ENCODE peak calls at places on chromosomes 1 and 21, in five cellular contexts. K is brain microvascular endothelial cell, W is RWPE1, V is cardiac fibroblast, G is MM.1S. L is an unnamed sample.
A peak's percentile ranks its signal among the peaks of the same experiment; 100 is the strongest.

GRCh38 chr1:164561007-164561406 is 2.0 kb downstream of the PBX1 start:
- DNase-seq in K (no peak), W (no peak), V (peak; percentile 52), G (no peak), L (no peak)

GRCh38 chr1:205834751-205835150 is 15.2 kb downstream of the PM20D1 start:
- DNase-seq in K (no peak), W (no peak), V (no peak), G (no peak), L (no peak)

GRCh38 chr1:242184955-242185354 is 186.1 kb upstream of the MAP1LC3C start:
- DNase-seq in K (no peak), W (no peak), V (no peak), G (no peak), L (no peak)

GRCh38 chr21:30033441-30033840 is 93.6 kb upstream of the GRIK1 start:
- DNase-seq in K (no peak), W (no peak), V (no peak), G (no peak), L (no peak)

GRCh38 chr1:145740269-145740668 is 21.0 kb downstream of the CD160 start:
- DNase-seq in K (peak; percentile 24), W (no peak), V (peak; percentile 51), G (no peak), L (no peak)

GRCh38 chr1:234722904-234723588 is 113.1 kb upstream of the IRF2BP2 start:
- DNase-seq in K (peak; percentile 88), W (peak; percentile 94), V (peak; percentile 97), G (no peak), L (no peak)

GRCh38 chr1:244322791-244323521 is 128.8 kb downstream of the ADSS2 start:
- DNase-seq in K (peak; percentile 95), W (peak; percentile 88), V (peak; percentile 99), G (no peak), L (no peak)

GRCh38 chr1:234782057-234782800 is 172.3 kb upstream of the IRF2BP2 start:
- DNase-seq in K (no peak), W (no peak), V (no peak), G (no peak), L (no peak)

GRCh38 chr1:167230437-167230836 is 9.8 kb downstream of the POU2F1 start:
- DNase-seq in K (no peak), W (no peak), V (no peak), G (no peak), L (no peak)

GRCh38 chr1:230327892-230328284 is 98.2 kb downstream of the PGBD5 start:
- DNase-seq in K (peak; percentile 14), W (peak; percentile 65), V (peak; percentile 27), G (no peak), L (peak; percentile 65)

GRCh38 chr1:11985851-11986250 is 5.6 kb downstream of the MFN2 start:
- DNase-seq in K (peak; percentile 89), W (no peak), V (peak; percentile 84), G (no peak), L (no peak)

GRCh38 chr1:111570781-111571181 is 48.8 kb upstream of the RAP1A start:
- DNase-seq in K (no peak), W (no peak), V (peak; percentile 42), G (no peak), L (peak; percentile 38)

GRCh38 chr1:55531644-55532043 is 316.5 kb upstream of the USP24 start:
- DNase-seq in K (no peak), W (no peak), V (peak; percentile 60), G (no peak), L (no peak)

GRCh38 chr21:46007498-46007868 is 25.9 kb downstream of the COL6A1 start:
- DNase-seq in K (no peak), W (no peak), V (no peak), G (no peak), L (no peak)

GRCh38 chr1:2896824-2897223 is 95.3 kb upstream of the TTC34 start:
- DNase-seq in K (no peak), W (no peak), V (no peak), G (no peak), L (no peak)

GRCh38 chr1:17207966-17208418 is 3.1 kb downstream of the PADI1 start:
- DNase-seq in K (peak; percentile 69), W (peak; percentile 92), V (peak; percentile 90), G (no peak), L (peak; percentile 81)

GRCh38 chr1:121558514-121558913 is 373.7 kb downstream of the SRGAP2C start:
- DNase-seq in K (peak; percentile 73), W (peak; percentile 38), V (peak; percentile 96), G (no peak), L (no peak)

GRCh38 chr1:108747898-108748297 is 1.4 kb downstream of the STXBP3 start:
- DNase-seq in K (no peak), W (no peak), V (no peak), G (no peak), L (no peak)
- TF ChIP-seq CTCF in K (no peak), W (no peak), V (no peak), G (no peak), L (no peak)

GRCh38 chr1:27001570-27002360 is 8.3 kb downstream of the TRNP1 start:
- DNase-seq in K (no peak), W (no peak), V (no peak), G (no peak), L (no peak)
- TF ChIP-seq CTCF in K (no peak), W (no peak), V (no peak), G (no peak), L (no peak)

DNA sequence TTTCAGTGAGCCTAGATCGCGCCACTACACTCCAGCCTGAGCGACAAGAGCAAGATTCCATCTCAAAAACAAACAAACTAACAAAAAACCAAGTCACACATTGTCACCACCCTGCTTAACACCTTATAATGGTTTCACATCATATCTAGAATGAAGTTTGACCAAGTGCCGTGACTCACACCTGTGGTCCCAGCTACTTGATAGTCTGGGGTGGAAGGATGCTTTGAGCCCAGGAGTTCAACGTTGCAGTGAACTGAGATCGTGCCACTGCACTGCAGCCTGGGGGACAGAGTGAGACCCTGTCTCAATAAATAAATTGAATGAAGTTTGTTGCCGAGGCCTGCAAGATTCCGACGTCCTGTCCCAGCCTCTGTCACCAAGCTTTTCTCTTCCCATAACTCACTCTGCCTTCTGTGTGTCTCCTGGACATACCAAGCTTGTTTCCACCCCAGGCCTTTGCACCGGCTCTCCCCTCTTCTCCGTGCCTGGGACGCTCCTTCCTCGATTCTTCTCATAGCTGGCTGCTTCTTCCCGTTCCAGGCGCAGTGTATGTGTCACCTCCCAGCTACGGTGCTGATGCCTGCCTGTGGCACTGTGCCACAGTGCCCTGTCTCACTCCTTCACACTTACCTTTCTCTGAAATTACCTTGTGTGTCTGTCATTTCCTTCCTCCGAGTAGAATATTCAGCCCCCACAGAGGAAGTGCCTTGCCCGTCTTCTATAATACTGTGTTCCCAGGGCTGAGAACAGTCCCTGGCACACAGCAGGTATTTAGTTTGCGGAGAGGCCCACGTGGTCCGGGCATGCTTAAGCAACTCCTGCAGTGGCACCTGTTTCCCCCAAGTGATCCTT is 3.8 kb upstream of the SELENON start:
- DNase-seq in K (no peak), W (no peak), V (no peak), G (no peak), L (no peak)
- TF ChIP-seq CTCF in K (no peak), W (no peak), V (no peak), G (no peak), L (no peak)

GRCh38 chr21:42540396-42540795 is 26.7 kb downstream of the SLC37A1 start:
- DNase-seq in K (no peak), W (no peak), V (no peak), G (no peak), L (no peak)

GRCh38 chr21:42541174-42541573 is 27.5 kb downstream of the SLC37A1 start:
- DNase-seq in K (no peak), W (no peak), V (no peak), G (no peak), L (no peak)

GRCh38 chr21:42539342-42539741 is 25.7 kb downstream of the SLC37A1 start:
- DNase-seq in K (no peak), W (no peak), V (no peak), G (no peak), L (no peak)

GRCh38 chr21:42538479-42539275 is 25.0 kb downstream of the SLC37A1 start:
- DNase-seq in K (no peak), W (no peak), V (no peak), G (no peak), L (no peak)

GRCh38 chr21:42539931-42540343 is 26.3 kb downstream of the SLC37A1 start:
- DNase-seq in K (no peak), W (no peak), V (no peak), G (no peak), L (no peak)
- TF ChIP-seq CTCF in K (peak; percentile 34), W (no peak), V (no peak), G (peak; percentile 42), L (no peak)

GRCh38 chr1:100866901-100867206 is 27.8 kb downstream of the EXTL2 start:
- DNase-seq in K (no peak), W (no peak), V (no peak), G (no peak), L (no peak)

GRCh38 chr1:100866041-100866900 is 28.4 kb downstream of the EXTL2 start:
- DNase-seq in K (peak; percentile 37), W (peak; percentile 14), V (peak; percentile 81), G (peak; percentile 22), L (peak; percentile 19)

GRCh38 chr1:100869996-100870395 is 24.6 kb downstream of the EXTL2 start:
- DNase-seq in K (no peak), W (no peak), V (no peak), G (no peak), L (no peak)

GRCh38 chr1:100862591-100862990 is 32.1 kb downstream of the EXTL2 start:
- DNase-seq in K (peak; percentile 76), W (no peak), V (peak; percentile 71), G (no peak), L (no peak)

GRCh38 chr1:100868364-100868995 is 26.2 kb downstream of the EXTL2 start:
- DNase-seq in K (no peak), W (peak; percentile 25), V (peak; percentile 75), G (peak; percentile 26), L (peak; percentile 10)
- TF ChIP-seq CTCF in K (no peak), W (peak; percentile 77), V (peak; percentile 45), G (peak; percentile 40), L (peak; percentile 46)

DNA sequence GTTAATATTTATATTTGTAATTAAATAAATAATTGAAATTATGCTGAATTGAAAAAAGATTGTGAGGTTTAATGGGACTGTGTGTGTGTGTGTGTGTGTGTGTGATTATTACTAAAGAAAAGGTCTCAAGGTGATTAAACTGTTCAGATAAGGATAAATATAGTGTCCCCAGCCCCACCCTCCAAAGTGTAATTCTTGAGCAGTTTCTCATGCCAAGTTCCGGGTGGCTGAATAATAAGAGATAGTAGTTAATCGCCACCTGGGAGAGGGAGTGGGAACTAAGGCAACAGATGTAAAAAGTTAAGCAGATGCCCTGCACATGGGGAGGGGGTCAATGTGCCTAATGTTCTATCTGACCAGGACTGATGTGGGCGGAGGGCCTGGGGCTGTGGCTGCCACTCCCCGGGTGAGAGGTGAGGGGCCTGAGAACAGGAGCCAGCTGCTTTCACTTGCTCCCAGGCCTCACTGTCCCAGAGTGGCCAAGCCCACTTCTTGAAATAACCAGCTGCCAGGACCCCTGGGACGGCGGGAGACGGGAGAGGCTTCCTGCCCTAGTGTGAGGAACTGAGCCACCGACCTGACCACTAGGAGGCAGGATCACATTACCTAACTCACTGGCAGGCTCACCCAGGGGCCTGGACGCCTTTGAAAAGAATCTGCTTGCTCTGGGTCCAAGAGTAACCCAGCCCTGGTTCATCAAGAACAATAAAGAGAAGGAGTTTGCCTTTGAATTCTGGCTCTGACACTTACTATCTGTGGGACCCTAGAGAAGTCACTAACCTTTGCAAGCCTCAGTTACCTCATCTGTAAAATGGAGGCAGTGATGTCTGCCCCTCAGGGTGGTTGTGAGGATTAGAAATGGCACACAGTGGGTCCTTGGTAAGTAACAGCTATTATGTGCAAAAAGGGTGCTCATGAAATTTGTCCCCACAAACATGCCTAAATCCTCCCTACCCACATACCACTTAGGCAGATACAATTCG is 179.2 kb downstream of the ATG4C start:
- DNase-seq in K (peak; percentile 54), W (peak; percentile 11), V (peak; percentile 60), G (peak; percentile 51), L (peak; percentile 71)
- TF ChIP-seq CTCF in K (peak; percentile 82), W (no peak), V (peak; percentile 67), G (peak; percentile 53), L (peak; percentile 51)

L was measured in GM10248.